ENCODE peak calls at places on chromosomes 3 and 15, in six cellular contexts. J is MV-4-11; S is stimulated activated CD4-positive, alpha-beta T cell treated with anti-CD3 and anti-CD28 coated beads, Interleukin-4, amount 100 ng/mL, for 4 hours; H is stimulated activated CD8-positive, alpha-beta memory T cell treated with anti-CD3 and anti-CD28 coated beads, Interleukin-4, amount 100 ng/mL, for 1 hour; F is nephron progenitor cell; T is NCI-H2171 treated with DMSO at 0.1 percent for 48 hours. Q is an unnamed sample.

GRCh38 chr15:39511000-39511914 is 69.6 kb upstream of the THBS1 start:
- DNase-seq in J (peak), S (no peak), H (no peak), F (peak), T (no peak), Q (no peak)

GRCh38 chr3:73045391-73045790 is 16.1 kb upstream of the EBLN2 start:
- DNase-seq in J (no peak), S (no peak), H (no peak), F (no peak), T (no peak), Q (no peak)

GRCh38 chr3:39207361-39208192 is 15.2 kb upstream of the XIRP1 start:
- DNase-seq in J (no peak), S (no peak), H (no peak), F (no peak), T (no peak), Q (no peak)

GRCh38 chr3:158471639-158472294 is 99.2 kb upstream of the MLF1 start:
- DNase-seq in J (no peak), S (no peak), H (no peak), F (no peak), T (no peak), Q (no peak)

GRCh38 chr3:32432711-32433530 is 41.3 kb downstream of the CMTM7 start:
- DNase-seq in J (peak), S (peak), H (no peak), F (no peak), T (no peak), Q (no peak)

GRCh38 chr15:45536951-45537350 is 14.4 kb upstream of the SLC30A4 start:
- DNase-seq in J (no peak), S (no peak), H (no peak), F (no peak), T (no peak), Q (no peak)

GRCh38 chr3:63945558-63946096 is 33.4 kb upstream of the SCAANT1 start:
- DNase-seq in J (no peak), S (no peak), H (no peak), F (no peak), T (peak), Q (peak)

GRCh38 chr3:64666171-64666581 is 21.6 kb downstream of the ADAMTS9 start:
- DNase-seq in J (no peak), S (no peak), H (no peak), F (no peak), T (no peak), Q (no peak)

GRCh38 chr3:69390771-69391170 is 4.9 kb upstream of the FRMD4B start:
- DNase-seq in J (no peak), S (no peak), H (no peak), F (no peak), T (no peak), Q (no peak)

GRCh38 chr15:39145146-39145545 is 435.7 kb upstream of the THBS1 start:
- DNase-seq in J (no peak), S (no peak), H (no peak), F (no peak), T (no peak), Q (no peak)

GRCh38 chr3:159830523-159831151 is 158.0 kb upstream of the IL12A start:
- DNase-seq in J (peak), S (no peak), H (no peak), F (no peak), T (peak), Q (no peak)

GRCh38 chr15:100221461-100222348 is 120.1 kb downstream of the ADAMTS17 start:
- DNase-seq in J (no peak), S (no peak), H (no peak), F (no peak), T (no peak), Q (no peak)

GRCh38 chr15:63456253-63456652 is 48.1 kb upstream of the USP3 start:
- DNase-seq in J (peak), S (no peak), H (no peak), F (no peak), T (no peak), Q (no peak)

GRCh38 chr3:176961916-176962315 is 235.4 kb downstream of the TBL1XR1 start:
- DNase-seq in J (no peak), S (no peak), H (no peak), F (no peak), T (no peak), Q (no peak)

GRCh38 chr15:66294157-66294931 is 976 bp downstream of the DIS3L start:
- DNase-seq in J (peak), S (peak), H (no peak), F (no peak), T (peak), Q (peak)

GRCh38 chr15:26260517-26261133 is 397.5 kb upstream of the ATP10A start:
- DNase-seq in J (peak), S (no peak), H (no peak), F (peak), T (peak), Q (peak)

GRCh38 chr15:61685971-61686370 is 374.3 kb downstream of the VPS13C start:
- DNase-seq in J (no peak), S (no peak), H (no peak), F (no peak), T (no peak), Q (no peak)

GRCh38 chr3:41936384-41936783 is 25.5 kb downstream of the ULK4 start:
- DNase-seq in J (no peak), S (no peak), H (no peak), F (no peak), T (no peak), Q (no peak)

GRCh38 chr3:39531681-39532080 is 64.2 kb downstream of the MOBP start:
- DNase-seq in J (no peak), S (no peak), H (no peak), F (no peak), T (no peak), Q (no peak)

GRCh38 chr3:194148383-194148782 is 12.4 kb downstream of the HES1 start:
- DNase-seq in J (no peak), S (no peak), H (no peak), F (no peak), T (no peak), Q (no peak)

GRCh38 chr3:134306334-134306733 is 55.7 kb upstream of the RYK start:
- DNase-seq in J (no peak), S (no peak), H (no peak), F (no peak), T (no peak), Q (no peak)

GRCh38 chr15:85542895-85543331 is 162.5 kb downstream of the AKAP13 start:
- DNase-seq in J (peak), S (no peak), H (no peak), F (no peak), T (no peak), Q (no peak)

GRCh38 chr3:45464336-45464809 is 76.0 kb downstream of the LARS2 start:
- DNase-seq in J (peak), S (peak), H (no peak), F (peak), T (no peak), Q (no peak)

GRCh38 chr3:151974067-151974466 is 100.6 kb downstream of the SUCNR1 start:
- DNase-seq in J (no peak), S (no peak), H (no peak), F (no peak), T (peak), Q (no peak)

GRCh38 chr15:92877000-92877399 is 23.1 kb upstream of the CHD2 start:
- DNase-seq in J (no peak), S (no peak), H (no peak), F (no peak), T (no peak), Q (no peak)

GRCh38 chr3:56616479-56617006 is 59.6 kb downstream of the CCDC66 start:
- DNase-seq in J (no peak), S (no peak), H (no peak), F (no peak), T (no peak), Q (no peak)

GRCh38 chr3:149934524-149934923 is 36.2 kb downstream of the PFN2 start:
- DNase-seq in J (peak), S (no peak), H (no peak), F (no peak), T (no peak), Q (no peak)

GRCh38 chr3:14792691-14793121 is 26.1 kb upstream of the FGD5 start:
- DNase-seq in J (no peak), S (no peak), H (no peak), F (no peak), T (no peak), Q (no peak)